ENCODE peak calls at places on chromosomes 7 and 10, in six cellular contexts. Z, V, K, G, Q and U are unnamed samples.

GRCh38 chr10:30092151-30092790 is 32.9 kb upstream of the JCAD start:
- DNase-seq in Z (no peak), K (no peak), G (no peak), V (no peak), Q (peak; percentile 29), U (no peak)

GRCh38 chr10:4662576-4663161 is 163.3 kb upstream of the AKR1E2 start:
- DNase-seq in G (no peak), Q (no peak), K (no peak), V (no peak), Z (no peak), U (no peak)

GRCh38 chr7:26320878-26321277 is 29.2 kb downstream of the SNX10 start:
- DNase-seq in K (no peak), Q (no peak), G (no peak), V (no peak), Z (no peak), U (no peak)

GRCh38 chr7:96135241-96135640 is 186.7 kb downstream of the SLC25A13 start:
- DNase-seq in V (no peak), Z (no peak), K (no peak), G (no peak), Q (no peak), U (no peak)

GRCh38 chr7:93715234-93715633 is 140.7 kb upstream of the CALCR start:
- DNase-seq in V (peak; percentile 36), Z (no peak), Q (peak; percentile 28), K (peak; percentile 68), G (peak; percentile 68), U (peak; percentile 79)

GRCh38 chr7:21191317-21192073 is 236.4 kb upstream of the SP4 start:
- DNase-seq in V (no peak), G (no peak), Q (no peak), Z (no peak), K (no peak), U (no peak)

GRCh38 chr10:11144626-11145497 is 127.2 kb downstream of the CELF2 start:
- DNase-seq in G (no peak), Q (no peak), V (no peak), K (no peak), Z (no peak), U (no peak)

GRCh38 chr7:137953692-137954470 is 48.0 kb downstream of the CREB3L2 start:
- DNase-seq in K (peak; percentile 21), Q (peak; percentile 27), V (no peak), Z (no peak), G (no peak), U (no peak)

GRCh38 chr10:99758241-99758891 is 24.1 kb upstream of the ABCC2 start:
- DNase-seq in Z (no peak), K (no peak), V (no peak), G (no peak), Q (no peak), U (no peak)

GRCh38 chr10:62057359-62057758 is 155.9 kb downstream of the ARID5B start:
- DNase-seq in Q (no peak), K (no peak), G (no peak), V (no peak), Z (no peak), U (no peak)

GRCh38 chr7:33040803-33041516 is 21.6 kb downstream of the NT5C3A start:
- DNase-seq in G (no peak), V (no peak), Z (no peak), Q (no peak), K (no peak), U (no peak)

GRCh38 chr7:40234046-40234445 is 99.2 kb downstream of the SUGCT start:
- DNase-seq in K (no peak), Q (no peak), G (no peak), V (peak; percentile 66), Z (no peak), U (no peak)

GRCh38 chr7:85215098-85215497 is 28.2 kb upstream of the SEMA3D start:
- DNase-seq in Z (no peak), Q (no peak), V (no peak), G (no peak), K (no peak), U (no peak)
- TF ChIP-seq CTCF in Z (no peak), Q (no peak), V (no peak), G (no peak), K (no peak), U (no peak)

DNA sequence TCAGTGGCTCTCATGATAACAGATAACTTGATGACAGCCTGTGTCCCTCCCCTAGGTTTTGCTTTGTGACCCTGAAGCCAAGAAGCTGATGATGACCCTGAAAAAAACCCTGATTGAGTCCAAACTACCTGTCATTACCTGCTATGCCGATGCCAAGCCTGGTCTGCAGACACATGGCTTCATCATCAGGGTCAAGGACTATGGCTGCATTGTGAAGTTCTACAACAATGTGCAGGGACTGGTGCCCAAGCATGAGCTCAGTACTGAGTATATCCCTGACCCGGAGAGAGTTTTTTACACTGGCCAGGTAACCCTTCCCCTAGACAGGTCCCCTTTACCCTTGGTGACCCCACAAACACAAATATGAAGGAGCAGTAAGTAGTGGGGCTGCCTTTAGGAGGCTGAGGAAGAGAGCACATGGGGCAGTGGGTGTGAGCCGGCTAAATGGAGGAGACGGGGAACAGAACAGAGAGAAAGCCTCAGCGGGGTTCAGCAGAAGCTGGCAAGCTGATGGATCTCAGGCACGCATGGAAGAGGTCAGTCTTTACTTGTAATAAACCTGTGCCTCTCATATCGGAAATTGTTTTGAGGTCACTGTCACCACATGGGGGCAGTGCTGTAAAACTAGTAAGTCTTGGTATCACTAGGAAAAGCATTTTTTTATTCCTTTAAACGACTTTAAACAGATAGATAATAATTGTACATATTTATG is 20.2 kb downstream of the PDCD11 start:
- DNase-seq in K (no peak), Z (no peak), V (peak; percentile 31), G (no peak), Q (peak; percentile 58), U (peak; percentile 51)
- TF ChIP-seq CTCF in K (peak; percentile 66), Z (peak; percentile 81), V (no peak), G (peak; percentile 66), Q (peak; percentile 77), U (peak; percentile 56)

DNA sequence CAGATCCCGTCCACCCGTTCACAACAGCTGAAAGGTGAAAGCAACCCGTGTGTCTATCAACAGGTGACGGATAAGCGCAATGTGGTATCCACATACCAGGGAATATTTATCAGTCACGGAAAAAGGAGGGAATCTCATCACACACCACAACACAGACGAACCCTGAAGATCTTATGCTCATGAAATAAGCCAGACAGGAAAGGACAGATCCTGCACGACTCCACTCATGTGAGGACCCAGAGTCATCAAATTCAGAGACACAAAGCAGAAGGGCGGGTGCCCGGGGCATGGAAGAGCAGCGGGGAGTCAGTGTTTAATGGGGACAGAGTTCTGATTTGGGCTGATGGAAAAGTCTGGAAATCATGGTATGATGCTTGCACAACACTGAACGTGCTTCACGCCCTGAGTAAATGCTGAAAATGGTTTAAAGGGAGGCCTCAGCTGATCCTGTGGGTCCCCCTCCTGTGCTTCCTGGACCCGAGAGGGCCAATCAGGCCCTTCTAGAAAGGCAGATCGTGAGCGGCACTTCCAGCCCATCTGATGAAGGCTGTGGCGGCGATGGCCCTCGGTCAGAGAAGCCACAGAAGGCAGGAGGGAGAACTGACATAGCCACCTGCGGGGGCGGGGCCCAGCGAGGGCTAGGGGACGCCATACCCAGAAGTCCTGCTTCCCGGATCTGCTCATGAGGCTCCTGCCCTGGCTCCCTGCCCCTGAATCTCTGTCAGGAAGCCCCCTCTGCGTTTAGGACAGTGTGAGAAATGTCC is 19.1 kb downstream of the WDR86 start:
- DNase-seq in Q (no peak), G (peak; percentile 61), Z (no peak), V (no peak), K (peak; percentile 59), U (no peak)
- TF ChIP-seq CTCF in Q (no peak), G (no peak), Z (no peak), V (no peak), K (no peak), U (no peak)

DNA sequence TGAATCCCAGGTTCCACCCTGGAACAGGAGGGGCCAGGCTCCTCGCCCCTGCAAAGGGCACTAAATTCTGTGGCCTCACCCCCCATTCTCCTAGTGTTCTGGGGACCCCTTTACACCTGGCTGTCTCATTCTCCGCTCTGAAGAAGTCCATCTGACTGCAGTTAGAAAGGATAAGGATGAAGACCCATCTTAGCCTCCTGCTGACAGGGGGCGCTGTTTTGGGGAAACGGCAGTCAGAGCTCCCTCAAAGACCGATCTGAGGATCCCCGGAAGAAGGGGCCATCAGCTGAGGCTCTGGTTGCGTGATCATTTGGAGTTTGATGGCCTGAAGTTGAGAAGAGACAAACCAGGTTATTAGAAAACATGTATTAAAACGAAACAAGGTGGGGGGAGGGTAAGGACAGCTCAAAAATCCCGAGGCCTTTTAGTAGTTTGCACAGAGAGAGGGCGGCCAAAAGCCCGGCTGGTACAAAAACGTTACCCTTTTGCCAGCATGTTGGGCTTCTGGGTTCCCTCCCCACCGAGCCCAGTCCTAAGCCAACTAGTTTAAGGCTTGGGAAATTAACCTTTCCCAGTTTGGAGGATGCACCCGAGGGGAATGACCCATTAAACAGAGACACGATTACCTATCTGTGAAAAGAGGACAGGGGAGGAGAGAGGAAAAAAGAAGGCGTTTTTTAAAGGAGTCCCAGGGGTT is 102.8 kb downstream of the CHN2 start:
- DNase-seq in V (no peak), Z (no peak), K (no peak), Q (no peak), G (no peak), U (peak; percentile 23)
- TF ChIP-seq CTCF in V (no peak), Z (no peak), K (no peak), Q (peak; percentile 60), G (no peak), U (peak; percentile 18)

DNA sequence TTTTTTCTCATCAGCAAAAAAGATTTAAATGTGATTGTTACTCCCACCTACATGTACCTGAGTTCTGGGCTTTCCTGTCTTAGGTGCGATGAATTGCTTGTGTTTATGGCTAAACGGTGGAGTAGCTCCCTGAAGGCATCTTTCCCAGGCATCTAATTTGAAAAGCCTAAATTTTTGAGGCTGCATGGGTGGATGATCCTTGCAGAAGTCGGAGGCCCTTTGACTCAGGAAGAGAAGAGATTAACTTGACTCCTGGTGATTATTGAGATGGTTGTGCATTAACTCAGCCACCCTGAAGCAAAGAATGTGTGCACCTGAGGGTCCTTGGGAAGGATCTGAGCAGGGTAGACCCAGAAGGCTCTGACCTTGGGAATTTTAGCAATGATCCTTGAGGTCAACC is 155.6 kb upstream of the SEMA3C start:
- DNase-seq in K (no peak), V (no peak), Z (no peak), Q (no peak), G (no peak), U (no peak)
- TF ChIP-seq CTCF in K (no peak), V (no peak), Z (no peak), Q (no peak), G (no peak), U (no peak)

GRCh38 chr10:12543589-12543988 is 194.2 kb downstream of the CAMK1D start:
- DNase-seq in V (no peak), Z (no peak), Q (no peak), K (no peak), G (no peak), U (no peak)

GRCh38 chr10:12547301-12547771 is 198.0 kb downstream of the CAMK1D start:
- DNase-seq in Z (no peak), G (no peak), Q (no peak), K (no peak), V (no peak), U (no peak)

GRCh38 chr10:12550994-12551393 is 201.6 kb downstream of the CAMK1D start:
- DNase-seq in V (no peak), Q (no peak), K (no peak), G (no peak), Z (no peak), U (no peak)

GRCh38 chr10:12549297-12549696 is 199.9 kb downstream of the CAMK1D start:
- DNase-seq in V (no peak), Z (no peak), G (no peak), K (no peak), Q (peak; percentile 3), U (no peak)
- TF ChIP-seq CTCF in V (no peak), Z (no peak), G (no peak), K (no peak), Q (peak; percentile 41), U (no peak)